ENCODE peak calls at places on chromosome 12, in four cellular contexts. One of them, this sample, is unnamed.
A peak's percentile ranks its signal among the peaks of the same experiment; 100 is the strongest.

GRCh38 chr12:62230652-62231051 is 29.6 kb upstream of the USP15 start:
- DNase-seq in IMR-90: no peak
- DNase-seq in neuronal stem cell: no peak
- DNase-seq in mesenchymal stem cell: no peak
- DNase-seq in this sample: no peak

GRCh38 chr12:24884911-24885310 is 64.0 kb downstream of the BCAT1 start:
- DNase-seq in IMR-90: no peak
- DNase-seq in neuronal stem cell: no peak
- DNase-seq in mesenchymal stem cell: no peak
- DNase-seq in this sample: no peak

GRCh38 chr12:115474525-115475353 is 790.8 kb upstream of the TBX3 start:
- DNase-seq in IMR-90: no peak
- DNase-seq in neuronal stem cell: no peak
- DNase-seq in mesenchymal stem cell: no peak
- DNase-seq in this sample: no peak

GRCh38 chr12:116381744-116382455 is 104.4 kb upstream of the MED13L start:
- DNase-seq in IMR-90: peak; percentile 98
- DNase-seq in neuronal stem cell: peak; percentile 82
- DNase-seq in mesenchymal stem cell: peak; percentile 95
- DNase-seq in this sample: peak; percentile 73

GRCh38 chr12:51421266-51421884 is 3.3 kb upstream of the SLC4A8 start:
- DNase-seq in IMR-90: peak; percentile 72
- DNase-seq in neuronal stem cell: peak; percentile 69
- DNase-seq in mesenchymal stem cell: peak; percentile 65
- DNase-seq in this sample: peak; percentile 77

GRCh38 chr12:123696209-123696608 is 15.9 kb upstream of the ATP6V0A2 start:
- DNase-seq in IMR-90: no peak
- DNase-seq in neuronal stem cell: no peak
- DNase-seq in mesenchymal stem cell: no peak
- DNase-seq in this sample: no peak

GRCh38 chr12:64373204-64373603 is 17.4 kb downstream of the C12orf56 start:
- DNase-seq in IMR-90: no peak
- DNase-seq in neuronal stem cell: no peak
- DNase-seq in mesenchymal stem cell: no peak
- DNase-seq in this sample: no peak

GRCh38 chr12:62731378-62731710 is 203.6 kb downstream of the PPM1H start:
- DNase-seq in IMR-90: peak; percentile 18
- DNase-seq in neuronal stem cell: no peak
- DNase-seq in mesenchymal stem cell: no peak
- DNase-seq in this sample: no peak

GRCh38 chr12:119225454-119225853 is 46.7 kb downstream of the HSPB8 start:
- DNase-seq in IMR-90: no peak
- DNase-seq in neuronal stem cell: no peak
- DNase-seq in mesenchymal stem cell: no peak
- DNase-seq in this sample: no peak

GRCh38 chr12:124920353-124920935 is 6.0 kb upstream of the UBC start:
- DNase-seq in IMR-90: no peak
- DNase-seq in neuronal stem cell: no peak
- DNase-seq in mesenchymal stem cell: no peak
- DNase-seq in this sample: no peak

GRCh38 chr12:124921200-124922008 is 7.0 kb upstream of the UBC start:
- DNase-seq in IMR-90: peak; percentile 66
- DNase-seq in neuronal stem cell: no peak
- DNase-seq in mesenchymal stem cell: peak; percentile 72
- DNase-seq in this sample: peak; percentile 85

GRCh38 chr12:124927325-124928094 is 13.1 kb upstream of the UBC start:
- DNase-seq in IMR-90: peak; percentile 79
- DNase-seq in neuronal stem cell: peak; percentile 91
- DNase-seq in mesenchymal stem cell: peak; percentile 92
- DNase-seq in this sample: peak; percentile 95

GRCh38 chr12:124925117-124925516 is 10.7 kb upstream of the UBC start:
- DNase-seq in IMR-90: no peak
- DNase-seq in neuronal stem cell: no peak
- DNase-seq in mesenchymal stem cell: no peak
- DNase-seq in this sample: no peak

GRCh38 chr12:124923906-124924734 is 9.7 kb upstream of the UBC start:
- DNase-seq in IMR-90: peak; percentile 82
- DNase-seq in neuronal stem cell: no peak
- DNase-seq in mesenchymal stem cell: peak; percentile 80
- DNase-seq in this sample: peak; percentile 84
- H2AK5ac ChIP-seq in IMR-90: peak overlapping the region; percentile 75
- H2AK5ac ChIP-seq in neuronal stem cell: no peak overlapping the region
- H2AK5ac ChIP-seq in mesenchymal stem cell: no peak overlapping the region
- H2AK5ac ChIP-seq in this sample: no peak overlapping the region

GRCh38 chr12:125983784-125984510 is 918.7 kb downstream of the AACS start:
- DNase-seq in IMR-90: no peak
- DNase-seq in neuronal stem cell: peak; percentile 76
- DNase-seq in mesenchymal stem cell: no peak
- DNase-seq in this sample: peak; percentile 94
- H2BK120ac ChIP-seq in IMR-90: no peak overlapping the region
- H2BK120ac ChIP-seq in neuronal stem cell: peak overlapping the region; percentile 38
- H2BK120ac ChIP-seq in mesenchymal stem cell: no peak overlapping the region
- H2BK120ac ChIP-seq in this sample: no peak overlapping the region

DNA sequence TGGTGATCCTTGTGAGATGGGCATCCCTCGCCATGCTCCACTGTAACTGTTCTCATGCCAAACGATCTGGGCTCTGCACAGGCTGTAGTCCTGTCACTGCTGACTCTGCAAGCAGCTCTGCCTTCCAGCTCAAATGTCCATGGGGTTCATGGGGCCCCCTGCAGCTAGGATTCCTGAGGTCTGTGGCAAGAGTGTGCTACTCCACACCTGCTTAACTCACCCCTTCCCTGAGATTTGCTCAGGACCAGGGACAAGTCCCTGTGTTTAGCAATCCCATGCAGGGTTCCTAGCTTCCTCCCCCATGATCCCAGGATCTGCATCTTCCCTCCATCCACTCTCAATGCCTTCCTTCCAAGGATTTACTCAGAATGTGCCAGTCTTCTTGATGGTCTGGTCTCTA is 241.0 kb downstream of the ASCL1 start:
- DNase-seq in IMR-90: no peak
- DNase-seq in neuronal stem cell: no peak
- DNase-seq in mesenchymal stem cell: no peak
- DNase-seq in this sample: peak; percentile 37
- H2AK5ac ChIP-seq in IMR-90: no peak overlapping the region
- H2AK5ac ChIP-seq in neuronal stem cell: peak overlapping the region; percentile 33
- H2AK5ac ChIP-seq in mesenchymal stem cell: no peak overlapping the region
- H2AK5ac ChIP-seq in this sample: no peak overlapping the region

DNA sequence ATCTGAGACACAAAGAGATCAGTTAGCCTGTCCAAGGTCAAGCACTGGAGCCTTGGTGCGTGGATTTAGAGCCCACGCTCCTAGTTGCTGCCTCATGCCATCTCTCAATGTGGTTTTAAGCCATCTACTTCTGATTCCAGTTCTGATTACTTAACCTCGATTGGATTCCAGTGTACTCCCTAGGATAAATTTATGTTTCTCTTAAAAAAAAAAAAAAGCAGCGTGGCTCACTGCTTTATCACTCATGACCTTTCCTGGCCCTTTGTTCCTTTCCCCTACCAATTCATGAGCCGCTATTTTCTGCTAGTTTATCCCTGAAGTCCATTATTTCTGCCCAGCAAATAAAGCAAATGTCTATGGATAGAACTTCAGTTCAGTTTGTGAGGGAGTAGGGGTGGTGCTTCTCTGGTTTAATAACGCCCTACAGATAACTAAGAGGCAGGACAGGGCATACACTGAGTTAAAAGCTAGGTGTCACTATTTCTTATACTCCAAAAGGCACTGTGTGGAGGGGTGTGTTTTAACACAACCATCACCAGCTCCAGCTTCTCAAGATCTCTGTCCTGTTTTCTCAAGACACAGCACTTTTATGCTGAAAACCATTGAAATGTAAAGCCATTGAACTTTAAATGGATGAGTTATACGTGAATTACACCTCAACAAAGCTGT is 9.8 kb upstream of the PARP11 start:
- DNase-seq in IMR-90: peak; percentile 19
- DNase-seq in neuronal stem cell: no peak
- DNase-seq in mesenchymal stem cell: peak; percentile 29
- DNase-seq in this sample: no peak
- H2BK120ac ChIP-seq in IMR-90: no peak overlapping the region
- H2BK120ac ChIP-seq in neuronal stem cell: no peak overlapping the region
- H2BK120ac ChIP-seq in mesenchymal stem cell: no peak overlapping the region
- H2BK120ac ChIP-seq in this sample: no peak overlapping the region

DNA sequence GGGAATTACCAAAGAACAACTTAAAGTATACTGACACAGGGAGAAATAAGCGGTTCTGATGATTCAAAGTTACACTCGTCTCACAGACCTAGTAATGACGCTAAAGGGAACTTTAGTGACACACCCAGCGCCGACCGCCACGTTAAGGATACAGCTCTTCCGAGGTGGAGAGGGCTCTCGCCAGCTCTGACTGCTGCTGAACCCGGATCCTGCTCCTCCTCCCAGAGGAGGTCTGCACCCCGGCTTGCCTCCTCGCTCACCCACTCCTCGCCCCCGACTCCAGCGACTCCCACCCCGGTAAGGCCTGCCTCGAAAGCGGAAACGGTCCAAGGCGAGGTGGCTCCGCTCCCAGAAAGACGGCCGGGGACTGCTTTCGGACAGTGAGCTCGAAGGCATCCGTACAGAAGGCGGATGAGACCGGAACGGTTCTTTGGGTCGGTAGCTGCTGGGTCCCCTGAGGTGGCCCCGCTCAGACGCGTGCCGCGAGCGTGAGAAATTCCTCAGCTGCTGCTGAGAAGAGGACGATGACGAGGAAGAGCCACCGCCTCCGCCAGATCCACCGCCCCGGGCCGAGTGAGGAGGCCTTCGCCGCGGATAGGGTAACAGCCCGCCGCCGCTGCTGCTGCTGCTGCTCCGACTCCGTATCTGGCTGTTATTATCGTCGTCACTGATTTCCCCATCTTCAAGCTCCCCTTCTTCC is 637 bp downstream of the ZFC3H1 start:
- DNase-seq in IMR-90: peak; percentile 69
- DNase-seq in neuronal stem cell: peak; percentile 54
- DNase-seq in mesenchymal stem cell: peak; percentile 88
- DNase-seq in this sample: peak; percentile 62
- H2AK5ac ChIP-seq in IMR-90: peak overlapping the region; percentile 94
- H2AK5ac ChIP-seq in neuronal stem cell: peak overlapping the region; percentile 88
- H2AK5ac ChIP-seq in mesenchymal stem cell: peak overlapping the region; percentile 6
- H2AK5ac ChIP-seq in this sample: no peak overlapping the region

GRCh38 chr12:121581681-121582439 is 1.0 kb upstream of the KDM2B start:
- DNase-seq in IMR-90: peak; percentile 50
- DNase-seq in neuronal stem cell: peak; percentile 8
- DNase-seq in mesenchymal stem cell: peak; percentile 68
- DNase-seq in this sample: no peak

GRCh38 chr12:121579981-121580868 is 598 bp downstream of the KDM2B start:
- DNase-seq in IMR-90: peak; percentile 55
- DNase-seq in neuronal stem cell: peak; percentile 85
- DNase-seq in mesenchymal stem cell: peak; percentile 78
- DNase-seq in this sample: peak; percentile 92

GRCh38 chr12:121579190-121579791 is 1.5 kb downstream of the KDM2B start:
- DNase-seq in IMR-90: no peak
- DNase-seq in neuronal stem cell: peak; percentile 26
- DNase-seq in mesenchymal stem cell: peak; percentile 50
- DNase-seq in this sample: peak; percentile 46

GRCh38 chr12:121582583-121583333 is 1.9 kb upstream of the KDM2B start:
- DNase-seq in IMR-90: no peak
- DNase-seq in neuronal stem cell: peak; percentile 86
- DNase-seq in mesenchymal stem cell: no peak
- DNase-seq in this sample: peak; percentile 87

GRCh38 chr12:121580959-121581680 is at the start of gene KDM2B:
- DNase-seq in IMR-90: peak; percentile 67
- DNase-seq in neuronal stem cell: peak; percentile 54
- DNase-seq in mesenchymal stem cell: peak; percentile 79
- DNase-seq in this sample: peak; percentile 65
- H2BK120ac ChIP-seq in IMR-90: peak within 1 kb of the TSS; percentile 58
- H2BK120ac ChIP-seq in neuronal stem cell: peak within 1 kb of the TSS; percentile 20
- H2BK120ac ChIP-seq in mesenchymal stem cell: peak within 1 kb of the TSS; percentile 81
- H2BK120ac ChIP-seq in this sample: no peak within 1 kb of the TSS

GRCh38 chr12:15494329-15495046 is 172.2 kb downstream of the PTPRO start:
- DNase-seq in IMR-90: no peak
- DNase-seq in neuronal stem cell: no peak
- DNase-seq in mesenchymal stem cell: no peak
- DNase-seq in this sample: no peak

GRCh38 chr12:15495742-15496141 is 173.4 kb downstream of the PTPRO start:
- DNase-seq in IMR-90: no peak
- DNase-seq in neuronal stem cell: no peak
- DNase-seq in mesenchymal stem cell: no peak
- DNase-seq in this sample: no peak

GRCh38 chr12:15497621-15498285 is 175.4 kb downstream of the PTPRO start:
- DNase-seq in IMR-90: no peak
- DNase-seq in neuronal stem cell: no peak
- DNase-seq in mesenchymal stem cell: no peak
- DNase-seq in this sample: no peak

GRCh38 chr12:15496738-15497137 is 174.4 kb downstream of the PTPRO start:
- DNase-seq in IMR-90: no peak
- DNase-seq in neuronal stem cell: no peak
- DNase-seq in mesenchymal stem cell: no peak
- DNase-seq in this sample: no peak
- H2AK5ac ChIP-seq in IMR-90: no peak overlapping the region
- H2AK5ac ChIP-seq in neuronal stem cell: no peak overlapping the region
- H2AK5ac ChIP-seq in mesenchymal stem cell: no peak overlapping the region
- H2AK5ac ChIP-seq in this sample: no peak overlapping the region

DNA sequence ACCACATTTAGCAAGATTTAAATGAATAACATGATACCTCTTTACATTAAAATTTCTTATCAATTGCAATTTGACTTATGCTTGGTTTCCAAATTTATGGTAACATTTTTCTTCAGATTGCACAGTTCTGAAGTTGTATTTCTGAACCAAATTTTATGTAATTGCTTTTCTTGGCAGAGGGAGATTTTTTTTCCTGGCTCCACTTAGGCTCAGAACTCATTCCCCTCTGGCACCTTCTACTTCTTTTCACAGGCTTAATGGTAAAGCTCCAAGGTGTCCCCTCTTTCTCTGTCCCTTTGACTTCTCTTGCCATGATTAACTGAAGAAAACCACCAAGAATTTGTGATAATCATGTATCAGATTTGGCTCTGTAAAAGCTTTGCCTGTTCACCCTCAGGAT is 99.8 kb upstream of the TMTC1 start:
- DNase-seq in IMR-90: no peak
- DNase-seq in neuronal stem cell: no peak
- DNase-seq in mesenchymal stem cell: no peak
- DNase-seq in this sample: no peak
- H2BK120ac ChIP-seq in IMR-90: no peak overlapping the region
- H2BK120ac ChIP-seq in neuronal stem cell: no peak overlapping the region
- H2BK120ac ChIP-seq in mesenchymal stem cell: no peak overlapping the region
- H2BK120ac ChIP-seq in this sample: no peak overlapping the region

This sample was measured in H9.